ENCODE peak calls at places on chromosomes 1 and 21, in eight cellular contexts. One of them, this sample, is unnamed.

GRCh38 chr1:20477355-20478071 is 8.5 kb downstream of the CAMK2N1 start:
- DNase-seq in heart left ventricle: no peak
- DNase-seq in H1: no peak
- DNase-seq in uterus: no peak
- DNase-seq in A549: no peak
- DNase-seq in esophagus squamous epithelium: no peak
- DNase-seq in ovary: peak; percentile 71
- DNase-seq in sigmoid colon: peak; percentile 75
- DNase-seq in this sample: no peak

GRCh38 chr1:54748094-54748835 is 16.1 kb downstream of the PARS2 start:
- DNase-seq in heart left ventricle: no peak
- DNase-seq in H1: no peak
- DNase-seq in uterus: no peak
- DNase-seq in A549: no peak
- DNase-seq in esophagus squamous epithelium: no peak
- DNase-seq in ovary: no peak
- DNase-seq in sigmoid colon: no peak
- DNase-seq in this sample: no peak

GRCh38 chr1:224739997-224740687 is 124.0 kb downstream of the CNIH3 start:
- DNase-seq in heart left ventricle: no peak
- DNase-seq in H1: no peak
- DNase-seq in uterus: no peak
- DNase-seq in A549: no peak
- DNase-seq in esophagus squamous epithelium: no peak
- DNase-seq in ovary: no peak
- DNase-seq in sigmoid colon: no peak
- DNase-seq in this sample: no peak

GRCh38 chr1:205610036-205610435 is 21.8 kb downstream of the ELK4 start:
- DNase-seq in heart left ventricle: no peak
- DNase-seq in H1: no peak
- DNase-seq in uterus: no peak
- DNase-seq in A549: no peak
- DNase-seq in esophagus squamous epithelium: no peak
- DNase-seq in ovary: no peak
- DNase-seq in sigmoid colon: no peak
- DNase-seq in this sample: no peak

GRCh38 chr1:216812966-216813365 is 89.7 kb upstream of the ESRRG start:
- DNase-seq in heart left ventricle: no peak
- DNase-seq in H1: no peak
- DNase-seq in uterus: no peak
- DNase-seq in A549: no peak
- DNase-seq in esophagus squamous epithelium: no peak
- DNase-seq in ovary: no peak
- DNase-seq in sigmoid colon: no peak
- DNase-seq in this sample: no peak

GRCh38 chr1:154325583-154326545 is 539 bp downstream of the ATP8B2 start:
- DNase-seq in heart left ventricle: peak; percentile 76
- DNase-seq in H1: no peak
- DNase-seq in uterus: peak; percentile 80
- DNase-seq in A549: peak; percentile 88
- DNase-seq in esophagus squamous epithelium: no peak
- DNase-seq in ovary: peak; percentile 78
- DNase-seq in sigmoid colon: peak; percentile 86
- DNase-seq in this sample: peak; percentile 57

GRCh38 chr1:224068458-224068770 is 45.5 kb upstream of the FBXO28 start:
- DNase-seq in heart left ventricle: no peak
- DNase-seq in H1: no peak
- DNase-seq in uterus: no peak
- DNase-seq in A549: no peak
- DNase-seq in esophagus squamous epithelium: no peak
- DNase-seq in ovary: no peak
- DNase-seq in sigmoid colon: no peak
- DNase-seq in this sample: no peak

GRCh38 chr21:34011660-34012059 is 61.7 kb upstream of the MRPS6 start:
- DNase-seq in heart left ventricle: no peak
- DNase-seq in H1: no peak
- DNase-seq in uterus: no peak
- DNase-seq in A549: no peak
- DNase-seq in esophagus squamous epithelium: no peak
- DNase-seq in ovary: no peak
- DNase-seq in sigmoid colon: no peak
- DNase-seq in this sample: no peak

GRCh38 chr1:86156571-86157455 is at the start of gene COL24A1:
- DNase-seq in heart left ventricle: peak; percentile 58
- DNase-seq in H1: no peak
- DNase-seq in uterus: peak; percentile 22
- DNase-seq in A549: no peak
- DNase-seq in esophagus squamous epithelium: no peak
- DNase-seq in ovary: peak; percentile 52
- DNase-seq in sigmoid colon: peak; percentile 84
- DNase-seq in this sample: peak; percentile 15

GRCh38 chr1:242738702-242739225 is 214.3 kb upstream of the PLD5 start:
- DNase-seq in heart left ventricle: no peak
- DNase-seq in H1: no peak
- DNase-seq in uterus: no peak
- DNase-seq in A549: no peak
- DNase-seq in esophagus squamous epithelium: no peak
- DNase-seq in ovary: no peak
- DNase-seq in sigmoid colon: no peak
- DNase-seq in this sample: no peak

GRCh38 chr1:111228748-111229126 is 1.2 kb downstream of the CHI3L2 start:
- DNase-seq in heart left ventricle: no peak
- DNase-seq in H1: no peak
- DNase-seq in uterus: no peak
- DNase-seq in A549: no peak
- DNase-seq in esophagus squamous epithelium: no peak
- DNase-seq in ovary: no peak
- DNase-seq in sigmoid colon: no peak
- DNase-seq in this sample: no peak

GRCh38 chr1:68791800-68792199 is 294.9 kb upstream of the DEPDC1 start:
- DNase-seq in heart left ventricle: no peak
- DNase-seq in H1: no peak
- DNase-seq in uterus: no peak
- DNase-seq in A549: no peak
- DNase-seq in esophagus squamous epithelium: no peak
- DNase-seq in ovary: no peak
- DNase-seq in sigmoid colon: no peak
- DNase-seq in this sample: no peak

GRCh38 chr1:38009088-38009840 is 3.3 kb upstream of the UTP11 start:
- DNase-seq in heart left ventricle: no peak
- DNase-seq in H1: no peak
- DNase-seq in uterus: no peak
- DNase-seq in A549: no peak
- DNase-seq in esophagus squamous epithelium: no peak
- DNase-seq in ovary: no peak
- DNase-seq in sigmoid colon: peak; percentile 56
- DNase-seq in this sample: peak; percentile 75

GRCh38 chr1:87335175-87335992 is 6.7 kb downstream of the LMO4 start:
- DNase-seq in heart left ventricle: peak; percentile 83
- DNase-seq in H1: no peak
- DNase-seq in uterus: peak; percentile 41
- DNase-seq in A549: no peak
- DNase-seq in esophagus squamous epithelium: peak; percentile 16
- DNase-seq in ovary: peak; percentile 68
- DNase-seq in sigmoid colon: peak; percentile 81
- DNase-seq in this sample: peak; percentile 65

GRCh38 chr1:22131875-22132486 is 10.9 kb downstream of the WNT4 start:
- DNase-seq in heart left ventricle: no peak
- DNase-seq in H1: peak; percentile 43
- DNase-seq in uterus: no peak
- DNase-seq in A549: peak; percentile 43
- DNase-seq in esophagus squamous epithelium: no peak
- DNase-seq in ovary: peak; percentile 77
- DNase-seq in sigmoid colon: no peak
- DNase-seq in this sample: peak; percentile 73

GRCh38 chr1:209648366-209648765 is 3.9 kb downstream of the LAMB3 start:
- DNase-seq in heart left ventricle: no peak
- DNase-seq in H1: no peak
- DNase-seq in uterus: no peak
- DNase-seq in A549: no peak
- DNase-seq in esophagus squamous epithelium: no peak
- DNase-seq in ovary: no peak
- DNase-seq in sigmoid colon: no peak
- DNase-seq in this sample: no peak

GRCh38 chr1:235901461-235901860 is 34.8 kb upstream of the LYST start:
- DNase-seq in heart left ventricle: no peak
- DNase-seq in H1: no peak
- DNase-seq in uterus: peak; percentile 52
- DNase-seq in A549: no peak
- DNase-seq in esophagus squamous epithelium: no peak
- DNase-seq in ovary: no peak
- DNase-seq in sigmoid colon: no peak
- DNase-seq in this sample: no peak

GRCh38 chr1:42658880-42659337 is 686 bp downstream of the PPIH start:
- DNase-seq in heart left ventricle: no peak
- DNase-seq in H1: no peak
- DNase-seq in uterus: no peak
- DNase-seq in A549: no peak
- DNase-seq in esophagus squamous epithelium: no peak
- DNase-seq in ovary: no peak
- DNase-seq in sigmoid colon: no peak
- DNase-seq in this sample: peak; percentile 67

GRCh38 chr1:42660907-42661500 is 2.8 kb downstream of the PPIH start:
- DNase-seq in heart left ventricle: no peak
- DNase-seq in H1: no peak
- DNase-seq in uterus: no peak
- DNase-seq in A549: no peak
- DNase-seq in esophagus squamous epithelium: no peak
- DNase-seq in ovary: no peak
- DNase-seq in sigmoid colon: no peak
- DNase-seq in this sample: no peak

GRCh38 chr1:42657981-42658879 is at the start of gene PPIH:
- DNase-seq in heart left ventricle: peak; percentile 95
- DNase-seq in H1: peak; percentile 78
- DNase-seq in uterus: peak; percentile 90
- DNase-seq in A549: peak; percentile 90
- DNase-seq in esophagus squamous epithelium: peak; percentile 57
- DNase-seq in ovary: peak; percentile 96
- DNase-seq in sigmoid colon: peak; percentile 96
- DNase-seq in this sample: peak; percentile 93
- TF ChIP-seq POLR2A in heart left ventricle: peak; percentile 36
- TF ChIP-seq POLR2A in H1: peak; percentile 77
- TF ChIP-seq POLR2A in uterus: no peak
- TF ChIP-seq POLR2A in A549: peak; percentile 87
- TF ChIP-seq POLR2A in esophagus squamous epithelium: no peak
- TF ChIP-seq POLR2A in ovary: no peak
- TF ChIP-seq POLR2A in sigmoid colon: peak; percentile 46
- TF ChIP-seq POLR2A in this sample: peak; percentile 89

DNA sequence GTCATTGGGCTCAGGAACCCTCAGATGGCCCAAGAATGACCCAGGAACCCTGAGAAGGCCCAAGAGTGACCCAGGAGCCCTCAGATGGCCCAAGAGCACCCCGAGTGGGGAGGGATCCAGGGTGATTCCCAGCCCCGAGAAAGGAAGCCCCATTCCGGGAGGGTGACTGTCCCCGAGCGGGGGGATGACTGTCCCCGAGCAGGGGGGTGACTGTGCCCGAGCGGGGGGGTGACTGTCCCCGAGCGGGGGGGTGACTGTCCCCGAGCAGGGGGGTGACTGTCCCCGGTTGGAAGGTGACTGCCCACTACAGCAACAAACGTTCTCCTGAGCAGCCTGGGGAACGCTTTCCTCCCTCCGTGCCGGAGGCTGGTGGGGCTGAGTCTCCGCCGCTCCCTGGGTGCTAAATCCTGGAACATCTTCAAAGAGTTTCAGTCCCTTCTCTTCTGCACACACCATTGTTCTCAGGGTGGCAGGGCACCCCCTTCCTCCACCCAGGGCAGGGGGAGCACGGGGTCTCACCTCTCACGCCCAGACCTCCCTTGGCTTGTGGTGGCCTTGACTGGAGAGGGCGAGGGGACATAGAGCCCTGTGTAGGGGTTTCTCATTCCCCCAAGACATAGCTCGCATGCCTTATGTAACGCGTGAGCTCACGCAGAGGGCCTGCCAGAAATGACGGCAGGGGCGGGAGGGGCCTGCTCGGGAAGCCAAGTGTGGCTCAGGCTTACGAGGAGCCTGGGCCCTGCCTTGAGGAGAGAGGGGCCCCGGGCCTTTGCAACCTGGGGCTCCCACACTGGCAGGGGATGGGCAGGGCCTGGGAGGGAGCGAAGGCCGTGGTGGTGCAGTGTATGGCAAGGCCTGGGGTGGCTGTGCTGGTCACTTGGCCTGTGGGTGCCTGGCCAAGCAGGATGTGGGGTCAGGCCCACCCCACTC is 14.3 kb upstream of the SKI start:
- DNase-seq in heart left ventricle: peak; percentile 90
- DNase-seq in H1: no peak
- DNase-seq in uterus: peak; percentile 93
- DNase-seq in A549: no peak
- DNase-seq in esophagus squamous epithelium: no peak
- DNase-seq in ovary: peak; percentile 94
- DNase-seq in sigmoid colon: peak; percentile 96
- DNase-seq in this sample: no peak
- TF ChIP-seq POLR2A in heart left ventricle: no peak
- TF ChIP-seq POLR2A in H1: no peak
- TF ChIP-seq POLR2A in uterus: peak; percentile 62
- TF ChIP-seq POLR2A in A549: no peak
- TF ChIP-seq POLR2A in esophagus squamous epithelium: no peak
- TF ChIP-seq POLR2A in ovary: peak; percentile 87
- TF ChIP-seq POLR2A in sigmoid colon: no peak
- TF ChIP-seq POLR2A in this sample: no peak

DNA sequence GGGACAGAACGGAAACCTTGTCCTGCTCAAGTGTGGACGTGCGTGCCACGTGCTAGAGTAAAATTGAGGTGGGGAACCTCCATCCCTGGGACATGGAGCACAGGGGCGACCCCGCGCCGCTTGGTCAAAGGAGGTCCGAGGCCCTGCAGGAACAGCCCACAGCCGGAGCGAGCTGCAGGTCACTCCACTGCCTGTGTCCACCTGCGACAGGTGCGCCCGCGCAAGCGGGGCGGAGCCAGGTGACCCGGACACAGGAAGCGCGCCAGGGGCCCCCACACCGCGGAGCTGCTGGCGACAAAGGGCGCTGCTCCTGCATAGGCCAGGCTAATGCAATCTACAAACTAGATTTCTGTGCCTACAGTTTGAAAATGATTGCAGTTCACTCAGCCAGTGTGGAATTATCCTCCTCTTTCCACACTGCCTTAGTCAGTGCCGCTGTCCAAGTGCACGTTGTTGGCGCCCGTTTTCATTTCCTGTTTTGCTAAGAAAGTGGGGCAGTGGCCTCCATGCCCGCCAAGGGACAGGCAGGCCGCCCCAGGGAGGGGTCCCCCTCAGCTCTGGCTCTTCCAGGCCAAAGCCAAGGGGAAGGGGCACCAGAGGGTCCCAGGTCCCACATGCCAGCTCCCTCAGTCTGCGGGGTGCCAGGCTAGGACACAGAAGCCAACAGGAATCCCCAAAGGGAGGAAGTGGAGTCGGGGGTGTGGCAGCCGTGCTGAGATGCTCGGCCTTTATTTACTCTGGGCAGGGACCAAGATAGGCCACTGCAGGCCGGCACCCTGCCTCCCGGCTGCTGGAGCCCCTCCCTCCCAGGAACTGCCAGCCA is 4.3 kb upstream of the NADK start:
- DNase-seq in heart left ventricle: peak; percentile 62
- DNase-seq in H1: no peak
- DNase-seq in uterus: peak; percentile 48
- DNase-seq in A549: peak; percentile 57
- DNase-seq in esophagus squamous epithelium: no peak
- DNase-seq in ovary: peak; percentile 62
- DNase-seq in sigmoid colon: no peak
- DNase-seq in this sample: no peak
- TF ChIP-seq POLR2A in heart left ventricle: no peak
- TF ChIP-seq POLR2A in H1: peak; percentile 51
- TF ChIP-seq POLR2A in uterus: no peak
- TF ChIP-seq POLR2A in A549: no peak
- TF ChIP-seq POLR2A in esophagus squamous epithelium: no peak
- TF ChIP-seq POLR2A in ovary: no peak
- TF ChIP-seq POLR2A in sigmoid colon: no peak
- TF ChIP-seq POLR2A in this sample: no peak

GRCh38 chr1:165828581-165829329 is 1.3 kb downstream of the UCK2 start:
- DNase-seq in heart left ventricle: peak; percentile 37
- DNase-seq in H1: no peak
- DNase-seq in uterus: peak; percentile 30
- DNase-seq in A549: peak; percentile 87
- DNase-seq in esophagus squamous epithelium: no peak
- DNase-seq in ovary: peak; percentile 57
- DNase-seq in sigmoid colon: peak; percentile 71
- DNase-seq in this sample: peak; percentile 74
- TF ChIP-seq POLR2A in heart left ventricle: no peak
- TF ChIP-seq POLR2A in H1: peak; percentile 87
- TF ChIP-seq POLR2A in uterus: no peak
- TF ChIP-seq POLR2A in A549: peak; percentile 56
- TF ChIP-seq POLR2A in esophagus squamous epithelium: no peak
- TF ChIP-seq POLR2A in ovary: no peak
- TF ChIP-seq POLR2A in sigmoid colon: no peak
- TF ChIP-seq POLR2A in this sample: peak; percentile 54